ENCODE peak calls at places on chromosomes 12 and 14, in seven cellular contexts. One of them, this sample, is unnamed.

GRCh38 chr14:102772781-102773570 is 4.3 kb upstream of the TRAF3 start:
- DNase-seq in osteoblast: peak; percentile 88
- DNase-seq in nephron progenitor cell: no peak
- DNase-seq in MM.1S: no peak
- DNase-seq in esophagus muscularis mucosa: no peak
- DNase-seq in fibroblast of mammary gland: no peak
- DNase-seq in tibial nerve: no peak
- DNase-seq in this sample: no peak

GRCh38 chr14:32022938-32023466 is 54.1 kb upstream of the ARHGAP5 start:
- DNase-seq in osteoblast: no peak
- DNase-seq in nephron progenitor cell: no peak
- DNase-seq in MM.1S: no peak
- DNase-seq in esophagus muscularis mucosa: no peak
- DNase-seq in fibroblast of mammary gland: peak; percentile 67
- DNase-seq in tibial nerve: no peak
- DNase-seq in this sample: no peak

GRCh38 chr12:101490286-101490920 is 15.3 kb downstream of the SPIC start:
- DNase-seq in osteoblast: no peak
- DNase-seq in nephron progenitor cell: peak; percentile 14
- DNase-seq in MM.1S: peak; percentile 55
- DNase-seq in esophagus muscularis mucosa: no peak
- DNase-seq in fibroblast of mammary gland: no peak
- DNase-seq in tibial nerve: no peak
- DNase-seq in this sample: no peak

GRCh38 chr12:111942557-111942956 is 70.4 kb downstream of the TMEM116 start:
- DNase-seq in osteoblast: peak; percentile 22
- DNase-seq in nephron progenitor cell: no peak
- DNase-seq in MM.1S: no peak
- DNase-seq in esophagus muscularis mucosa: no peak
- DNase-seq in fibroblast of mammary gland: peak; percentile 82
- DNase-seq in tibial nerve: no peak
- DNase-seq in this sample: no peak

GRCh38 chr14:94412671-94413638 is 24.6 kb upstream of the SERPINA1 start:
- DNase-seq in osteoblast: no peak
- DNase-seq in nephron progenitor cell: no peak
- DNase-seq in MM.1S: no peak
- DNase-seq in esophagus muscularis mucosa: no peak
- DNase-seq in fibroblast of mammary gland: no peak
- DNase-seq in tibial nerve: no peak
- DNase-seq in this sample: no peak

GRCh38 chr14:29235991-29236390 is 469.4 kb downstream of the FOXG1 start:
- DNase-seq in osteoblast: no peak
- DNase-seq in nephron progenitor cell: no peak
- DNase-seq in MM.1S: no peak
- DNase-seq in esophagus muscularis mucosa: no peak
- DNase-seq in fibroblast of mammary gland: peak; percentile 41
- DNase-seq in tibial nerve: no peak
- DNase-seq in this sample: no peak

GRCh38 chr12:20077618-20078017 is 290.7 kb upstream of the PDE3A start:
- DNase-seq in osteoblast: no peak
- DNase-seq in nephron progenitor cell: no peak
- DNase-seq in MM.1S: no peak
- DNase-seq in esophagus muscularis mucosa: no peak
- DNase-seq in fibroblast of mammary gland: no peak
- DNase-seq in tibial nerve: no peak
- DNase-seq in this sample: no peak

GRCh38 chr12:47758834-47759690 is at the start of gene RAPGEF3:
- DNase-seq in osteoblast: peak; percentile 100
- DNase-seq in nephron progenitor cell: peak; percentile 77
- DNase-seq in MM.1S: peak; percentile 66
- DNase-seq in esophagus muscularis mucosa: peak; percentile 96
- DNase-seq in fibroblast of mammary gland: peak; percentile 71
- DNase-seq in tibial nerve: peak; percentile 67
- DNase-seq in this sample: peak; percentile 83

GRCh38 chr14:52862652-52863338 is 71.4 kb upstream of the GNPNAT1 start:
- DNase-seq in osteoblast: peak; percentile 48
- DNase-seq in nephron progenitor cell: no peak
- DNase-seq in MM.1S: no peak
- DNase-seq in esophagus muscularis mucosa: no peak
- DNase-seq in fibroblast of mammary gland: peak; percentile 79
- DNase-seq in tibial nerve: no peak
- DNase-seq in this sample: no peak

GRCh38 chr12:117854339-117855012 is 114.3 kb downstream of the KSR2 start:
- DNase-seq in osteoblast: peak; percentile 81
- DNase-seq in nephron progenitor cell: peak; percentile 82
- DNase-seq in MM.1S: peak; percentile 36
- DNase-seq in esophagus muscularis mucosa: no peak
- DNase-seq in fibroblast of mammary gland: peak; percentile 60
- DNase-seq in tibial nerve: no peak
- DNase-seq in this sample: no peak

GRCh38 chr14:101889366-101889765 is 75.0 kb upstream of the DYNC1H1 start:
- DNase-seq in osteoblast: no peak
- DNase-seq in nephron progenitor cell: no peak
- DNase-seq in MM.1S: no peak
- DNase-seq in esophagus muscularis mucosa: no peak
- DNase-seq in fibroblast of mammary gland: no peak
- DNase-seq in tibial nerve: no peak
- DNase-seq in this sample: no peak

GRCh38 chr14:64232095-64232830 is 61.9 kb downstream of the ESR2 start:
- DNase-seq in osteoblast: peak; percentile 87
- DNase-seq in nephron progenitor cell: no peak
- DNase-seq in MM.1S: no peak
- DNase-seq in esophagus muscularis mucosa: no peak
- DNase-seq in fibroblast of mammary gland: peak; percentile 96
- DNase-seq in tibial nerve: peak; percentile 14
- DNase-seq in this sample: no peak

GRCh38 chr12:20320552-20320951 is 47.8 kb upstream of the PDE3A start:
- DNase-seq in osteoblast: no peak
- DNase-seq in nephron progenitor cell: no peak
- DNase-seq in MM.1S: no peak
- DNase-seq in esophagus muscularis mucosa: no peak
- DNase-seq in fibroblast of mammary gland: no peak
- DNase-seq in tibial nerve: no peak
- DNase-seq in this sample: no peak

GRCh38 chr12:104715562-104716182 is 242.4 kb downstream of the SLC41A2 start:
- DNase-seq in osteoblast: peak; percentile 58
- DNase-seq in nephron progenitor cell: no peak
- DNase-seq in MM.1S: no peak
- DNase-seq in esophagus muscularis mucosa: no peak
- DNase-seq in fibroblast of mammary gland: no peak
- DNase-seq in tibial nerve: no peak
- DNase-seq in this sample: no peak

GRCh38 chr14:36747411-36748184 is 85.9 kb downstream of the PAX9 start:
- DNase-seq in osteoblast: no peak
- DNase-seq in nephron progenitor cell: no peak
- DNase-seq in MM.1S: no peak
- DNase-seq in esophagus muscularis mucosa: peak; percentile 31
- DNase-seq in fibroblast of mammary gland: peak; percentile 8
- DNase-seq in tibial nerve: no peak
- DNase-seq in this sample: no peak

GRCh38 chr14:22163051-22163450 is 426.0 kb downstream of the DAD1 start:
- DNase-seq in osteoblast: no peak
- DNase-seq in nephron progenitor cell: no peak
- DNase-seq in MM.1S: peak; percentile 45
- DNase-seq in esophagus muscularis mucosa: no peak
- DNase-seq in fibroblast of mammary gland: peak; percentile 5
- DNase-seq in tibial nerve: no peak
- DNase-seq in this sample: no peak

GRCh38 chr12:14257734-14258467 is 107.6 kb upstream of the ATF7IP start:
- DNase-seq in osteoblast: peak; percentile 93
- DNase-seq in nephron progenitor cell: peak; percentile 84
- DNase-seq in MM.1S: peak; percentile 95
- DNase-seq in esophagus muscularis mucosa: peak; percentile 96
- DNase-seq in fibroblast of mammary gland: peak; percentile 100
- DNase-seq in tibial nerve: peak; percentile 93
- DNase-seq in this sample: no peak
- TF ChIP-seq CTCF in osteoblast: no peak
- TF ChIP-seq CTCF in nephron progenitor cell: no peak
- TF ChIP-seq CTCF in MM.1S: no peak
- TF ChIP-seq CTCF in esophagus muscularis mucosa: no peak
- TF ChIP-seq CTCF in fibroblast of mammary gland: no peak
- TF ChIP-seq CTCF in tibial nerve: peak; percentile 7
- TF ChIP-seq CTCF in this sample: no peak

GRCh38 chr12:24177889-24178288 is 228.4 kb upstream of the SOX5 start:
- DNase-seq in osteoblast: no peak
- DNase-seq in nephron progenitor cell: no peak
- DNase-seq in MM.1S: peak; percentile 92
- DNase-seq in esophagus muscularis mucosa: no peak
- DNase-seq in fibroblast of mammary gland: no peak
- DNase-seq in tibial nerve: no peak
- DNase-seq in this sample: no peak
- TF ChIP-seq CTCF in osteoblast: no peak
- TF ChIP-seq CTCF in nephron progenitor cell: no peak
- TF ChIP-seq CTCF in MM.1S: no peak
- TF ChIP-seq CTCF in esophagus muscularis mucosa: no peak
- TF ChIP-seq CTCF in fibroblast of mammary gland: no peak
- TF ChIP-seq CTCF in tibial nerve: no peak
- TF ChIP-seq CTCF in this sample: no peak

GRCh38 chr14:68824517-68825347 is 31.9 kb upstream of the ZFP36L1 start:
- DNase-seq in osteoblast: peak; percentile 97
- DNase-seq in nephron progenitor cell: peak; percentile 87
- DNase-seq in MM.1S: peak; percentile 30
- DNase-seq in esophagus muscularis mucosa: no peak
- DNase-seq in fibroblast of mammary gland: peak; percentile 79
- DNase-seq in tibial nerve: peak; percentile 84
- DNase-seq in this sample: no peak
- TF ChIP-seq CTCF in osteoblast: peak; percentile 98
- TF ChIP-seq CTCF in nephron progenitor cell: peak; percentile 92
- TF ChIP-seq CTCF in MM.1S: peak; percentile 72
- TF ChIP-seq CTCF in esophagus muscularis mucosa: peak; percentile 78
- TF ChIP-seq CTCF in fibroblast of mammary gland: peak; percentile 92
- TF ChIP-seq CTCF in tibial nerve: peak; percentile 88
- TF ChIP-seq CTCF in this sample: peak; percentile 80

DNA sequence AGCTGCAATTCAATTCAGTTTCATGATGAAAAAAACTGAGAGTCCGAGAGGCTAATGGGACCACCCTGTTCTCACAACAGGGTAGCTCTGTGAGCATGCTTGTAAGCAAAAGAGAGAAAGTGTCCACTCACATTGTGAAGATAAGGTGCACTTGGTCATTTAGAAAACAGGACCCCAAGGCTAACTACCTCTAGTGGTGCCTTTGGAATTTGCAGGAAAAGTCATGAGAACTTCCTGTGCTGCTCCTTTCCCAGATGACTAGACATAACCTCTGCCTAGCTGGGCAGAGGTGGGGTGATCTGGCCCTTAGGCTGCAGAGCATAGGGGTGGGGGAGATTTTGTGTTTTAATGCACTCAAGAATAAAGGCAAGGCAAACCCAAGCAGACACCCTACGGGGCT is 118.9 kb downstream of the STAB2 start:
- DNase-seq in osteoblast: no peak
- DNase-seq in nephron progenitor cell: no peak
- DNase-seq in MM.1S: no peak
- DNase-seq in esophagus muscularis mucosa: no peak
- DNase-seq in fibroblast of mammary gland: no peak
- DNase-seq in tibial nerve: no peak
- DNase-seq in this sample: no peak
- TF ChIP-seq CTCF in osteoblast: no peak
- TF ChIP-seq CTCF in nephron progenitor cell: peak; percentile 25
- TF ChIP-seq CTCF in MM.1S: no peak
- TF ChIP-seq CTCF in esophagus muscularis mucosa: no peak
- TF ChIP-seq CTCF in fibroblast of mammary gland: peak; percentile 28
- TF ChIP-seq CTCF in tibial nerve: no peak
- TF ChIP-seq CTCF in this sample: no peak

DNA sequence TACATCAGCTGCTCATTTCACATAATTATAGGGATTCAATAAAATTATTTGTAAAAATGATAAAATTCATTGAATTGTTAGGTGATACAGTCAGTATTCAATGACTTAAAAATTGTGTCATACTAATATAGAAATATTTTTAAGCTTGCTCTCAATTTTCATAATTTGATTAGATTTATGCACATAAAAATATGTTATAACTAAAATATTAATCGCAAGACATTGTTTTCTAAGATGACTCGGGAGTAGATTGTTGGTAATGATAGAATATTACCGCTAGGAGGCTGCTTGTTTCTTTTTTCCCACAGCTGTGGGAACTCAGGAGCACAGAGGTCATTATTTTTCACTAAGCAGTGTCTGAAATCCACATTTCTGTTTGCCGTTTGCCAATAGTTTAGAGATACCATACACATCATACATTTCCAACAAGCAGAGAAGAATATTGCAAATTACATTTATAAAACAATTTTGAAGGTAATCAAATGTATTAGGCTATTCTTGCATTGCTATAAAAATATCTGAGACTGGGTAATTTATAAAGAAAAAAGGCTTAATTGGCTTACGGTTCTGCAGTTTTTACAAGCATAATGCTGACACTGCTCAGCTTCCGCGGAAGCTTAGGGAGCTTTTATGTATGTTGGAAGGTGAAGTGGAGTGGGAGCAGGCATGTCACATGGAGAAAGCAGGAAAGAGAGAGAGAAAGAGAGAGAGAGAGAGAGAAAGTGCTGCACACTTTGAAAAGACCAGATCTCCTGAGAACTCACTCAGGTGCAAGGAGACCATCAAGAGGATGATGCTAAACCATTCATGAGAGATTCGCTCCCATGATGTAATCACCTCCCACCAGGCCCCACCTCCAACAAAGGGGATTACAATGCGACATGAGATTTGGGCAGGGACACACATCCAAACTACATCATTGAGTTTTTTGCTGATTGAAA is 9.2 kb downstream of the CD69 start:
- DNase-seq in osteoblast: no peak
- DNase-seq in nephron progenitor cell: no peak
- DNase-seq in MM.1S: peak; percentile 60
- DNase-seq in esophagus muscularis mucosa: no peak
- DNase-seq in fibroblast of mammary gland: peak; percentile 30
- DNase-seq in tibial nerve: no peak
- DNase-seq in this sample: no peak
- TF ChIP-seq CTCF in osteoblast: no peak
- TF ChIP-seq CTCF in nephron progenitor cell: no peak
- TF ChIP-seq CTCF in MM.1S: peak; percentile 62
- TF ChIP-seq CTCF in esophagus muscularis mucosa: no peak
- TF ChIP-seq CTCF in fibroblast of mammary gland: peak; percentile 32
- TF ChIP-seq CTCF in tibial nerve: no peak
- TF ChIP-seq CTCF in this sample: no peak

DNA sequence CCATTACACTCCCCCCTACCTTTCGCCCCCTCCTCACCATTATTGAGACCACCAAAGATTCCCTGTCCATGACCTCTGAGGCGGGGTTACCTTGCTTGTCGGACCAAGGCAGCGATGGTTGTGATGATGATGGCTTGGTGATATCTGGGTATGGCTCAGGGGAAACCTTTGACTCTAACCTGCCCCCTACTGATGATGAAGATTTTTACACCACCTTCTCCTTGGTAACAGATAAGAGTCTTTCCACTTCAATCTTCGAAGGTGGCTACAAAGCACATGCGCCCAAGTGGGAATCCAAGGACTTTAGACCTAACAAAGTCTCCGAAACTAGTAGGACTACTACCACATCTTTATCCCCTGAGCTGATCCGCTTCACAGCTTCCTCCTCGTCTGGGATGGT is 350.2 kb downstream of the DIO2 start:
- DNase-seq in osteoblast: no peak
- DNase-seq in nephron progenitor cell: no peak
- DNase-seq in MM.1S: no peak
- DNase-seq in esophagus muscularis mucosa: no peak
- DNase-seq in fibroblast of mammary gland: no peak
- DNase-seq in tibial nerve: no peak
- DNase-seq in this sample: no peak
- TF ChIP-seq CTCF in osteoblast: no peak
- TF ChIP-seq CTCF in nephron progenitor cell: no peak
- TF ChIP-seq CTCF in MM.1S: no peak
- TF ChIP-seq CTCF in esophagus muscularis mucosa: no peak
- TF ChIP-seq CTCF in fibroblast of mammary gland: peak; percentile 16
- TF ChIP-seq CTCF in tibial nerve: no peak
- TF ChIP-seq CTCF in this sample: peak; percentile 6